ENCODE peak calls at places on chromosomes 6 and 20, in seven cellular contexts. Q, I, L, B, M, V and H are unnamed samples.

GRCh38 chr6:25486580-25486979 is 165.4 kb upstream of the SCGN start:
- DNase-seq in L (no peak), M (no peak), V (no peak), I (no peak), Q (peak), B (no peak), H (no peak)

GRCh38 chr20:55099251-55099650 is 623.9 kb downstream of the DOK5 start:
- DNase-seq in M (no peak), V (no peak), L (no peak), I (no peak), B (no peak), Q (no peak), H (no peak)

GRCh38 chr6:113976806-113977205 is 5.9 kb upstream of the HDAC2 start:
- DNase-seq in Q (no peak), V (no peak), M (no peak), I (no peak), L (no peak), B (no peak), H (no peak)

GRCh38 chr20:47330933-47331708 is 25.4 kb downstream of the ZMYND8 start:
- DNase-seq in B (no peak), Q (no peak), V (no peak), I (no peak), L (no peak), M (peak), H (no peak)

GRCh38 chr20:58546756-58547526 is 31.7 kb upstream of the APCDD1L start:
- DNase-seq in L (no peak), I (no peak), B (no peak), M (no peak), Q (peak), V (no peak), H (peak)

GRCh38 chr20:57474816-57475215 is 50.1 kb downstream of the CTCFL start:
- DNase-seq in Q (no peak), L (no peak), M (no peak), B (no peak), V (peak), I (no peak), H (no peak)

GRCh38 chr20:19027971-19028370 is 184.5 kb upstream of the SLC24A3 start:
- DNase-seq in I (no peak), B (no peak), M (no peak), Q (no peak), V (no peak), L (no peak), H (peak)

GRCh38 chr6:170265655-170266054 is 25.2 kb downstream of the DLL1 start:
- DNase-seq in L (no peak), V (no peak), B (peak), Q (no peak), I (no peak), M (peak), H (no peak)

GRCh38 chr20:33561981-33562601 is 72.2 kb downstream of the CBFA2T2 start:
- DNase-seq in Q (peak), I (peak), M (peak), L (peak), B (peak), V (peak), H (peak)

GRCh38 chr20:63130654-63131577 is 85.0 kb downstream of the YTHDF1 start:
- DNase-seq in V (peak), M (no peak), L (no peak), I (no peak), Q (no peak), B (peak), H (no peak)

GRCh38 chr20:54026300-54027064 is 43.9 kb downstream of the BCAS1 start:
- DNase-seq in M (no peak), Q (no peak), I (no peak), B (no peak), L (no peak), V (no peak), H (no peak)

GRCh38 chr20:61297981-61298380 is 45.9 kb downstream of the CDH4 start:
- DNase-seq in M (no peak), Q (no peak), I (no peak), L (no peak), B (no peak), V (no peak), H (no peak)

GRCh38 chr20:58800134-58800650 is 50.5 kb downstream of the GNAS-AS1 start:
- DNase-seq in Q (no peak), I (no peak), V (no peak), M (no peak), B (no peak), L (no peak), H (no peak)

GRCh38 chr6:44048277-44048676 is 79.0 kb downstream of the MRPL14 start:
- DNase-seq in Q (no peak), B (no peak), V (peak), M (no peak), I (no peak), L (no peak), H (no peak)

GRCh38 chr20:62069741-62070216 is 4.1 kb upstream of the TAF4 start:
- DNase-seq in M (peak), B (no peak), Q (no peak), V (no peak), L (no peak), I (no peak), H (no peak)

GRCh38 chr20:58688414-58688813 is 4.2 kb upstream of the NPEPL1 start:
- DNase-seq in L (no peak), Q (no peak), I (no peak), M (no peak), V (no peak), B (no peak), H (no peak)

GRCh38 chr20:58818585-58819285 is 32.0 kb downstream of the GNAS-AS1 start:
- DNase-seq in M (no peak), L (no peak), I (no peak), V (no peak), B (no peak), Q (no peak), H (no peak)

GRCh38 chr6:21791066-21791465 is 197.5 kb downstream of the SOX4 start:
- DNase-seq in Q (no peak), L (no peak), B (no peak), M (no peak), V (no peak), I (no peak), H (no peak)

GRCh38 chr20:44028341-44028715 is 113.7 kb downstream of the TOX2 start:
- DNase-seq in V (no peak), L (no peak), B (no peak), Q (no peak), M (no peak), I (no peak), H (no peak)

GRCh38 chr6:22668307-22668706 is 98.9 kb downstream of the HDGFL1 start:
- DNase-seq in V (no peak), Q (no peak), M (no peak), I (no peak), B (no peak), L (no peak), H (no peak)

GRCh38 chr6:147063469-147064031 is 140.7 kb upstream of the STXBP5 start:
- DNase-seq in I (no peak), L (no peak), B (no peak), M (no peak), Q (no peak), V (no peak), H (no peak)

GRCh38 chr6:141056945-141057635 is 1075.6 kb upstream of the GJE1 start:
- DNase-seq in L (no peak), Q (no peak), I (no peak), B (no peak), M (no peak), V (no peak), H (no peak)

GRCh38 chr6:52415917-52416628 is 4.1 kb upstream of the EFHC1 start:
- DNase-seq in V (no peak), L (no peak), I (no peak), B (no peak), Q (no peak), M (no peak), H (no peak)

GRCh38 chr6:7763896-7764295 is 38.0 kb downstream of the BMP6 start:
- DNase-seq in V (no peak), L (no peak), Q (no peak), I (no peak), M (no peak), B (no peak), H (no peak)

GRCh38 chr6:31568537-31568961 is 3.5 kb upstream of the LTA start:
- DNase-seq in V (no peak), Q (no peak), M (peak), L (no peak), I (no peak), B (peak), H (no peak)

GRCh38 chr6:31572041-31572911 is at the start of gene LTA:
- DNase-seq in V (no peak), I (no peak), Q (no peak), B (no peak), L (no peak), M (peak), H (no peak)

GRCh38 chr6:31573239-31574105 is 1.4 kb downstream of the LTA start:
- DNase-seq in B (no peak), M (no peak), V (no peak), L (no peak), I (no peak), Q (no peak), H (no peak)

GRCh38 chr6:31567531-31568370 is 4.3 kb upstream of the LTA start:
- DNase-seq in V (no peak), M (no peak), B (no peak), L (no peak), I (no peak), Q (no peak), H (no peak)

DNA sequence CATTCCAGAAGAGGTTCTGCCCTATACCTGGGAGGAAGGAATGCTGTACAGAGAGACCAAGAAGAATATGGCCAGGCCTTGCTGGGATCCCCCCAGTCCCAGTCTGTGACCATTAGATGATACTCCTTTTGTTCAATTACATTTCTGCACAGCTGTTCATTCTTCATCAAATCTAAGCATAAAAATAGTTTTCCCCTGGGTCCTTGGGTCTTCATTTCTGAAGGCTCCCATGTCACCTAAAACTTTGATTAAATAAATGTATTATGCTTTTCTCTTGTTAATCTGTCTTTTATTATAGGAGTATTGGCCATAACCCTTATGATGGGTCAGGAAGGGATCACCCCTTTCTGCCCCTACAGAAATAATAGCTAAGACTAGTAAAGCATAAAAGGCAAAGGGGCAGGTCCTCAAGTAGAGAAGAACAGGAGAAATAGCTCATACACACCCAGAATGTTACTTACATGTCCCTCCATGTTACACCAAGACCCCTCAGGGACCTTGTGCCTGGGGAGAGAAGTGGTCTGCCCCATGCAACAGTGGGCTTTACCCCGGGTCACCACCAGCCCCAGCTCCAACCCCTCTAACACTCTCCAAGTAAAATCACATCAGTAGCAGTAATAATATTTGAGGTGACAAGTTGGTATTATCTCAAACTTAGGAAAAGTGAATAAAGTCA is 2.1 kb upstream of the LTA start:
- DNase-seq in Q (no peak), M (no peak), B (no peak), L (no peak), V (no peak), I (no peak), H (no peak)
- H3K27ac ChIP-seq in Q (no peak), M (no peak), B (no peak), L (no peak), V (no peak), I (no peak), H (no peak)

GRCh38 chr20:37527638-37528441 is at the start of gene BLCAP:
- DNase-seq in M (peak), B (peak), Q (peak), L (peak), I (peak), V (peak), H (peak)
- TF ChIP-seq EP300 in M (no peak), B (no peak), Q (no peak), L (no peak), I (peak), V (no peak), H (no peak)

GRCh38 chr6:42381850-42382249 is 69.9 kb downstream of the TRERF1 start:
- DNase-seq in I (no peak), L (no peak), M (no peak), B (no peak), Q (no peak), V (no peak), H (no peak)

GRCh38 chr6:42383421-42384208 is 68.1 kb downstream of the TRERF1 start:
- DNase-seq in L (no peak), B (no peak), I (no peak), M (no peak), Q (no peak), V (no peak), H (no peak)

GRCh38 chr6:42388046-42388445 is 63.7 kb downstream of the TRERF1 start:
- DNase-seq in L (no peak), Q (no peak), B (no peak), V (no peak), M (no peak), I (no peak), H (no peak)

GRCh38 chr6:42387336-42387735 is 64.4 kb downstream of the TRERF1 start:
- DNase-seq in L (no peak), Q (no peak), M (no peak), B (no peak), V (no peak), I (no peak), H (no peak)

GRCh38 chr6:42385339-42385738 is 66.4 kb downstream of the TRERF1 start:
- DNase-seq in M (no peak), V (no peak), L (no peak), B (no peak), I (no peak), Q (no peak), H (no peak)
- H3K27ac ChIP-seq in M (no peak), V (no peak), L (no peak), B (no peak), I (no peak), Q (no peak), H (no peak)

DNA sequence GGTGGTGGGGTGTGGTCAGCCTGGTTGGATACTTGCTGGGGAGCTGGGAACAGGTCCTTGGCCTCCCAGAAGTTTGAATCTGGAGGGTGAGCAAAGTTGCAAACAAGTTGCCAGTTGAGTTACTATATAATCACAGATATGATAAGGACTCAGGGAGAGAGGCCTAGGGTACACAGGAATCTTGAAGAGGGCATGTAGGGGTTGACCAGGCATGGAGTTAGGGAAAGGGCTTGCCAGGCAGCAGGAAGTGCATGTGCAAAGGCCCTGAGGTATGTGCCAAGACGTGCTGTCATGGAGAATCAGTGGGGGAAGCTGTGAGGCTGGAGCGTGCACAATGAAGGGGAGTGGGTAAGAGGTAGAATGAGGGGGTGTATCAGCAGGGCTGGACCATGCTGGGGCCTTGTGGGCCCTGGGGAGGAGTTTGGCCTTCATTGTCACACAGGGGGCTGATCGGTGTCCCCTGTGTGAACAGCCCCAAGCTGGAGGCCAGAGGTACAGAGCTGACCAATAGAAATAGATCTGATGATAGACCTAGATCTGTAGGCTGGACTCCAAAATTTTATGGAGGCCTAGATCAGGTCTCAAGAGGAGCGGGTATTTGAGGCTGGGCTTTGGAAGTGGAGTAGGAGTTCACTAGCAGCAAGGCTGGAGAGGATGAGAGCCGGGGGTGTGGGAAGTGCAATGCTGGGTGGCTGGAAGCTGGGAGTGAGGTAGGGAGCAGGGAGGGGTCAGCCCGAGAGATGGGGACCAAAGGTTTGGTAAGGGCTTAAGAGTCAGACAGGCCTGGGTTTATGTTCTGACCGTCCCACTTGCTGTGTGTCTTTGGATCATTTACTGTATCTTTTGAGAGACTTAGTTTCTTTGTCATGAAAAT is 2.9 kb downstream of the SRC start:
- DNase-seq in L (peak), Q (peak), I (no peak), M (no peak), V (peak), B (no peak), H (no peak)
- TF ChIP-seq EP300 in L (no peak), Q (no peak), I (no peak), M (no peak), V (no peak), B (no peak), H (no peak)

GRCh38 chr6:110573537-110573936 is 97.1 kb upstream of the SLC22A16 start:
- DNase-seq in V (no peak), I (no peak), M (no peak), L (no peak), Q (no peak), B (no peak), H (no peak)
- H3K27ac ChIP-seq in V (no peak), I (no peak), M (no peak), L (no peak), Q (peak), B (no peak), H (no peak)

DNA sequence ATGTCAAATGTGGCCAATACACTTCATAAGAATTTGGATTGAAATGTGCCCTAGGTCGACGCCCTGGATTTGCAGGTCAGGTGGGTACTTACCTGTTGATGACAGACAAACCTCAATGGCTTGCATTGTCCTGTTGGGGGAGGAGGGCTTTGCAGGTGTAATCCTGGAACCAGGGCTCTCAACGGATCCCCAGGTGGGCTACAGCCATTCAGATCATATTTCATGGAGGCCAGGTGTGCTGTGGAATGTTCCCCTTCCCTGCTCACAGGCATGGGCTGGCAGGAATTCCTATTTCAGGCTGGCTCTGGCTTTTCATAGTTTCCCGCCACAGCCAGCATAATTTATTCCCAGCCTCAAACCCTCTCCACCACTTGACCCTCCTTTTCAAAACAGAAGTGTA is 254.7 kb downstream of the SMOC2 start:
- DNase-seq in Q (no peak), B (no peak), V (no peak), M (no peak), I (no peak), L (no peak), H (no peak)
- TF ChIP-seq EP300 in Q (no peak), B (no peak), V (no peak), M (no peak), I (no peak), L (no peak), H (no peak)

GRCh38 chr6:127483399-127484055 is 24.3 kb upstream of the KIAA0408 start:
- DNase-seq in L (no peak), M (no peak), Q (no peak), B (no peak), I (no peak), V (no peak), H (no peak)
- H3K27ac ChIP-seq in L (no peak), M (no peak), Q (peak), B (no peak), I (no peak), V (no peak), H (no peak)

DNA sequence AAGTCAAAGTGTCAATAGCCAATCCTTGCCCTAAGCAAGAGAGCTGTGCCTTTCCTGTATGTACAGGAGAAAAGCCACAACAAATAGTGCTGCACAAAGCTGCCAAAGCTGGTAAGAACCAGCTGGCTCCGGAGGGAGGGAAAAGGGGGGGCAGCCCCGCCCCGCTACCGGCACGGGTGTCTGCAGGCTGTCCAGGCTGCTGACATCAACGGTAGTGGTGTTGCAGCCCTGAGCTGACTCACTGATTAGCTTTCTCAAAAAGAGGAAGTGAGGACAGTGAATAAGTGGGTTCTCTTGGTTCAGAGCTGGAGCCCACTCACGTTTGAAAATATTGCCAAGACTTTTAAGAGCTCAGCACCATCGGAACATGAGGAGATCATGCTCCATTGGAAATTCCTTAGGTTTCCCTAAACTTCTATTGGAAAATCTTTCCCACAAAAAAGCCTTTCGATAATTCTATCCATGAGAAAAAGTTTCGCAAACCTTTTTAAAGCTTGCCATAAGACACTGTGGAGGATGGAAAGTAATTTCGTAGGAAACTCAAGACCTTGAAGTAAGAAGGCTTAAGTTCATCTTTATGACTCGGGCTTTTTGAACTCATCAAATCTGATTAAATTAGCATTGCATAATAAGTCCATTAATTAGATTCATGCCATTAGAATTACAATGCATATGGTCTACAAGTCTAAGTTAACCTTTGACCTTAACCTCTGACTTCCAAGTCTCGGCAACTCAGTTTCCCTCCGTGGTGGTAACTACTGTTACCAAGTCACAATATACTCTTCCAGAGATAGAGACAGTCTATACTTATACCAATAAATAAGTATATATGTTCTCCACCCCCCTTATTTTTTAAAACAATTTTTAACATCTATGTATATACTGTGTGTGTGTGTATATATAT is 67.0 kb downstream of the TNFRSF21 start:
- DNase-seq in B (peak), M (peak), L (peak), V (peak), I (peak), Q (peak), H (peak)
- TF ChIP-seq EP300 in B (no peak), M (peak), L (no peak), V (peak), I (peak), Q (peak), H (peak)

GRCh38 chr20:50415516-50416268 is 94.5 kb upstream of the PTPN1 start:
- DNase-seq in B (peak), Q (peak), V (peak), L (peak), M (peak), I (peak), H (peak)
- H3K27ac ChIP-seq in B (peak), Q (no peak), V (peak), L (peak), M (peak), I (peak), H (peak)